ENCODE peak calls at places on chromosome 15, in six cellular contexts. One of them, this sample, is unnamed.

GRCh38 chr15:64651573-64652260 is 123.7 kb downstream of the RBPMS2 start:
- DNase-seq in K562: peak
- DNase-seq in HepG2: peak
- DNase-seq in GM12878: peak
- DNase-seq in SK-N-SH: no peak
- DNase-seq in H1: no peak
- DNase-seq in this sample: no peak

GRCh38 chr15:29233566-29233965 is 36.1 kb downstream of the NSMCE3 start:
- DNase-seq in K562: no peak
- DNase-seq in HepG2: no peak
- DNase-seq in GM12878: no peak
- DNase-seq in SK-N-SH: no peak
- DNase-seq in H1: no peak
- DNase-seq in this sample: no peak

GRCh38 chr15:62327386-62327785 is 162.3 kb upstream of the C2CD4B start:
- DNase-seq in K562: no peak
- DNase-seq in HepG2: no peak
- DNase-seq in GM12878: no peak
- DNase-seq in SK-N-SH: no peak
- DNase-seq in H1: no peak
- DNase-seq in this sample: no peak

GRCh38 chr15:85750319-85750806 is 44.4 kb downstream of the KLHL25 start:
- DNase-seq in K562: no peak
- DNase-seq in HepG2: no peak
- DNase-seq in GM12878: no peak
- DNase-seq in SK-N-SH: no peak
- DNase-seq in H1: no peak
- DNase-seq in this sample: no peak

GRCh38 chr15:77768107-77768506 is 135.4 kb upstream of the LINGO1 start:
- DNase-seq in K562: no peak
- DNase-seq in HepG2: no peak
- DNase-seq in GM12878: no peak
- DNase-seq in SK-N-SH: no peak
- DNase-seq in H1: no peak
- DNase-seq in this sample: no peak

GRCh38 chr15:101611580-101612299 is 40.4 kb downstream of the TM2D3 start:
- DNase-seq in K562: no peak
- DNase-seq in HepG2: no peak
- DNase-seq in GM12878: no peak
- DNase-seq in SK-N-SH: peak
- DNase-seq in H1: no peak
- DNase-seq in this sample: no peak

GRCh38 chr15:71538922-71539321 is 271.4 kb upstream of the NR2E3 start:
- DNase-seq in K562: no peak
- DNase-seq in HepG2: no peak
- DNase-seq in GM12878: no peak
- DNase-seq in SK-N-SH: no peak
- DNase-seq in H1: no peak
- DNase-seq in this sample: no peak

GRCh38 chr15:58393196-58393790 is 38.5 kb upstream of the LIPC start:
- DNase-seq in K562: no peak
- DNase-seq in HepG2: no peak
- DNase-seq in GM12878: no peak
- DNase-seq in SK-N-SH: no peak
- DNase-seq in H1: no peak
- DNase-seq in this sample: no peak

GRCh38 chr15:55357774-55358173 is 38.8 kb downstream of the PIGB start:
- DNase-seq in K562: no peak
- DNase-seq in HepG2: no peak
- DNase-seq in GM12878: no peak
- DNase-seq in SK-N-SH: peak
- DNase-seq in H1: no peak
- DNase-seq in this sample: no peak

GRCh38 chr15:40498418-40498817 is 27.6 kb downstream of the CHST14 start:
- DNase-seq in K562: no peak
- DNase-seq in HepG2: no peak
- DNase-seq in GM12878: no peak
- DNase-seq in SK-N-SH: no peak
- DNase-seq in H1: no peak
- DNase-seq in this sample: no peak

GRCh38 chr15:90902996-90903732 is at the start of gene MAN2A2:
- DNase-seq in K562: peak
- DNase-seq in HepG2: peak
- DNase-seq in GM12878: no peak
- DNase-seq in SK-N-SH: peak
- DNase-seq in H1: peak
- DNase-seq in this sample: peak

GRCh38 chr15:74541494-74542191 is 623 bp downstream of the ARID3B start:
- DNase-seq in K562: peak
- DNase-seq in HepG2: peak
- DNase-seq in GM12878: peak
- DNase-seq in SK-N-SH: peak
- DNase-seq in H1: peak
- DNase-seq in this sample: peak

GRCh38 chr15:98416222-98416835 is 232.0 kb upstream of the IGF1R start:
- DNase-seq in K562: no peak
- DNase-seq in HepG2: no peak
- DNase-seq in GM12878: no peak
- DNase-seq in SK-N-SH: no peak
- DNase-seq in H1: no peak
- DNase-seq in this sample: no peak

GRCh38 chr15:101084801-101085200 is 165.6 kb downstream of the LRRK1 start:
- DNase-seq in K562: no peak
- DNase-seq in HepG2: no peak
- DNase-seq in GM12878: no peak
- DNase-seq in SK-N-SH: no peak
- DNase-seq in H1: no peak
- DNase-seq in this sample: no peak

GRCh38 chr15:92930776-92931175 is 30.7 kb downstream of the CHD2 start:
- DNase-seq in K562: no peak
- DNase-seq in HepG2: no peak
- DNase-seq in GM12878: no peak
- DNase-seq in SK-N-SH: no peak
- DNase-seq in H1: no peak
- DNase-seq in this sample: no peak

GRCh38 chr15:41568350-41569017 is 9.5 kb downstream of the TYRO3 start:
- DNase-seq in K562: peak
- DNase-seq in HepG2: peak
- DNase-seq in GM12878: no peak
- DNase-seq in SK-N-SH: no peak
- DNase-seq in H1: peak
- DNase-seq in this sample: no peak

GRCh38 chr15:56797720-56798275 is 64.5 kb upstream of the ZNF280D start:
- DNase-seq in K562: no peak
- DNase-seq in HepG2: no peak
- DNase-seq in GM12878: no peak
- DNase-seq in SK-N-SH: no peak
- DNase-seq in H1: no peak
- DNase-seq in this sample: no peak

GRCh38 chr15:60021589-60022378 is 17.7 kb downstream of the FOXB1 start:
- DNase-seq in K562: no peak
- DNase-seq in HepG2: no peak
- DNase-seq in GM12878: no peak
- DNase-seq in SK-N-SH: no peak
- DNase-seq in H1: no peak
- DNase-seq in this sample: no peak

GRCh38 chr15:39801641-39802309 is 19.1 kb upstream of the FSIP1 start:
- DNase-seq in K562: peak
- DNase-seq in HepG2: peak
- DNase-seq in GM12878: no peak
- DNase-seq in SK-N-SH: no peak
- DNase-seq in H1: no peak
- DNase-seq in this sample: peak

GRCh38 chr15:63494406-63494805 is 10.0 kb upstream of the USP3 start:
- DNase-seq in K562: no peak
- DNase-seq in HepG2: no peak
- DNase-seq in GM12878: no peak
- DNase-seq in SK-N-SH: no peak
- DNase-seq in H1: no peak
- DNase-seq in this sample: no peak

GRCh38 chr15:45185069-45185779 is 2.5 kb downstream of the SHF start:
- DNase-seq in K562: no peak
- DNase-seq in HepG2: no peak
- DNase-seq in GM12878: no peak
- DNase-seq in SK-N-SH: peak
- DNase-seq in H1: no peak
- DNase-seq in this sample: no peak

GRCh38 chr15:69881760-69882159 is 216.0 kb downstream of the TLE3 start:
- DNase-seq in K562: no peak
- DNase-seq in HepG2: no peak
- DNase-seq in GM12878: peak
- DNase-seq in SK-N-SH: no peak
- DNase-seq in H1: no peak
- DNase-seq in this sample: no peak

GRCh38 chr15:69883306-69883705 is 214.4 kb downstream of the TLE3 start:
- DNase-seq in K562: no peak
- DNase-seq in HepG2: no peak
- DNase-seq in GM12878: no peak
- DNase-seq in SK-N-SH: no peak
- DNase-seq in H1: no peak
- DNase-seq in this sample: no peak

GRCh38 chr15:69881310-69881660 is 216.4 kb downstream of the TLE3 start:
- DNase-seq in K562: no peak
- DNase-seq in HepG2: no peak
- DNase-seq in GM12878: peak
- DNase-seq in SK-N-SH: no peak
- DNase-seq in H1: no peak
- DNase-seq in this sample: no peak

GRCh38 chr15:69876556-69876955 is 221.2 kb downstream of the TLE3 start:
- DNase-seq in K562: peak
- DNase-seq in HepG2: no peak
- DNase-seq in GM12878: no peak
- DNase-seq in SK-N-SH: peak
- DNase-seq in H1: no peak
- DNase-seq in this sample: no peak

GRCh38 chr15:69880616-69881309 is 217.0 kb downstream of the TLE3 start:
- DNase-seq in K562: no peak
- DNase-seq in HepG2: no peak
- DNase-seq in GM12878: peak
- DNase-seq in SK-N-SH: no peak
- DNase-seq in H1: no peak
- DNase-seq in this sample: no peak
- H3K27ac ChIP-seq in K562: no peak
- H3K27ac ChIP-seq in HepG2: no peak
- H3K27ac ChIP-seq in GM12878: no peak
- H3K27ac ChIP-seq in SK-N-SH: no peak
- H3K27ac ChIP-seq in H1: no peak
- H3K27ac ChIP-seq in this sample: no peak

GRCh38 chr15:82081904-82082810 is 36.3 kb upstream of the MEX3B start:
- DNase-seq in K562: peak
- DNase-seq in HepG2: no peak
- DNase-seq in GM12878: no peak
- DNase-seq in SK-N-SH: peak
- DNase-seq in H1: peak
- DNase-seq in this sample: no peak
- TF ChIP-seq CTCF in K562: peak
- TF ChIP-seq CTCF in HepG2: no peak
- TF ChIP-seq CTCF in GM12878: no peak
- TF ChIP-seq CTCF in SK-N-SH: peak
- TF ChIP-seq CTCF in H1: no peak
- TF ChIP-seq CTCF in this sample: no peak

GRCh38 chr15:79209690-79210089 is 72.8 kb upstream of the ANKRD34C start:
- DNase-seq in K562: peak
- DNase-seq in HepG2: no peak
- DNase-seq in GM12878: no peak
- DNase-seq in SK-N-SH: peak
- DNase-seq in H1: peak
- DNase-seq in this sample: no peak

GRCh38 chr15:79208179-79208578 is 74.3 kb upstream of the ANKRD34C start:
- DNase-seq in K562: no peak
- DNase-seq in HepG2: no peak
- DNase-seq in GM12878: no peak
- DNase-seq in SK-N-SH: no peak
- DNase-seq in H1: no peak
- DNase-seq in this sample: no peak

GRCh38 chr15:79206940-79207339 is 75.6 kb upstream of the ANKRD34C start:
- DNase-seq in K562: no peak
- DNase-seq in HepG2: no peak
- DNase-seq in GM12878: no peak
- DNase-seq in SK-N-SH: no peak
- DNase-seq in H1: no peak
- DNase-seq in this sample: no peak

GRCh38 chr15:79209116-79209515 is 73.4 kb upstream of the ANKRD34C start:
- DNase-seq in K562: no peak
- DNase-seq in HepG2: peak
- DNase-seq in GM12878: no peak
- DNase-seq in SK-N-SH: no peak
- DNase-seq in H1: no peak
- DNase-seq in this sample: no peak

GRCh38 chr15:79204886-79205285 is 77.6 kb upstream of the ANKRD34C start:
- DNase-seq in K562: no peak
- DNase-seq in HepG2: no peak
- DNase-seq in GM12878: no peak
- DNase-seq in SK-N-SH: no peak
- DNase-seq in H1: no peak
- DNase-seq in this sample: no peak
- TF ChIP-seq GABPA in K562: no peak
- TF ChIP-seq GABPA in HepG2: no peak
- TF ChIP-seq GABPA in GM12878: no peak
- TF ChIP-seq GABPA in SK-N-SH: no peak
- TF ChIP-seq GABPA in H1: no peak
- TF ChIP-seq GABPA in this sample: no peak

GRCh38 chr15:66004618-66005262 is 135.4 kb downstream of the RAB11A start:
- DNase-seq in K562: peak
- DNase-seq in HepG2: peak
- DNase-seq in GM12878: no peak
- DNase-seq in SK-N-SH: no peak
- DNase-seq in H1: no peak
- DNase-seq in this sample: no peak

GRCh38 chr15:66008920-66009572 is 139.8 kb downstream of the RAB11A start:
- DNase-seq in K562: peak
- DNase-seq in HepG2: no peak
- DNase-seq in GM12878: peak
- DNase-seq in SK-N-SH: no peak
- DNase-seq in H1: no peak
- DNase-seq in this sample: no peak

GRCh38 chr15:66001042-66001441 is 131.8 kb downstream of the RAB11A start:
- DNase-seq in K562: no peak
- DNase-seq in HepG2: no peak
- DNase-seq in GM12878: no peak
- DNase-seq in SK-N-SH: no peak
- DNase-seq in H1: no peak
- DNase-seq in this sample: no peak

GRCh38 chr15:66007663-66008262 is 138.5 kb downstream of the RAB11A start:
- DNase-seq in K562: no peak
- DNase-seq in HepG2: no peak
- DNase-seq in GM12878: peak
- DNase-seq in SK-N-SH: no peak
- DNase-seq in H1: peak
- DNase-seq in this sample: no peak

DNA sequence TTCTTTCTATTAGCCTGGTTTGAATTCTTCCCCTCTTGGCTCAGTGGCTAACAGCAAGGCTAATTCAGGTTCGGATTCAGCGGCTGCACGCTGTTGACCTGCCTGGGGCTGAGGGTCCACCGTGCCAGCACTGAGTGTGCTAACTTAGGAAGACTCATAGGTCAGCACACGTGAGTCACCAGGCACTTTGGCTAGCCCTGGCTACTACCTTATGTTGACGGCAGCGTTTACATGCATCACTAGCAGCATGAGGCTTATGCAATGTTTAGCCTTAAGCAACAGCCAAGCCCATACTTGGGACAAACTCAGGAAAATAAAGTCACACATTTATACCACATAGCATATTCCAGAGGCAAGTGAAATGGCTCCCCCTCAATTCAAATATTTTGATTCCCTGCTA is 137.7 kb downstream of the RAB11A start:
- DNase-seq in K562: no peak
- DNase-seq in HepG2: no peak
- DNase-seq in GM12878: no peak
- DNase-seq in SK-N-SH: no peak
- DNase-seq in H1: no peak
- DNase-seq in this sample: no peak
- H3K27ac ChIP-seq in K562: no peak
- H3K27ac ChIP-seq in HepG2: no peak
- H3K27ac ChIP-seq in GM12878: no peak
- H3K27ac ChIP-seq in SK-N-SH: no peak
- H3K27ac ChIP-seq in H1: no peak
- H3K27ac ChIP-seq in this sample: no peak

This sample was measured in HL-60.